ENCODE peak calls at places on chromosomes 12 and 14, in four cellular contexts. J is lower lobe of right lung, X is brain microvascular endothelial cell, P is fibroblast of lung. K is an unnamed sample.

GRCh38 chr12:131775124-131775903 is 52.9 kb upstream of the MMP17 start:
- DNase-seq in X (no peak), P (no peak), J (no peak), K (no peak)

GRCh38 chr14:103593577-103593976 is 30.8 kb downstream of the COA8 start:
- DNase-seq in J (no peak), X (no peak), P (no peak), K (no peak)

GRCh38 chr12:46754550-46754949 is 71.2 kb downstream of the SLC38A4 start:
- DNase-seq in P (no peak), X (no peak), J (no peak), K (no peak)

GRCh38 chr14:23434488-23435219 is 806 bp downstream of the MYH7 start:
- DNase-seq in J (no peak), P (no peak), X (no peak), K (no peak)

GRCh38 chr14:39179042-39179441 is 4.0 kb downstream of the PNN start:
- DNase-seq in P (no peak), J (no peak), X (no peak), K (no peak)

GRCh38 chr12:1885605-1886245 is 32.7 kb downstream of the CACNA2D4 start:
- DNase-seq in X (no peak), J (no peak), P (no peak), K (no peak)

GRCh38 chr12:89901319-89901718 is 192.7 kb upstream of the ATP2B1 start:
- DNase-seq in J (no peak), X (no peak), P (no peak), K (no peak)

GRCh38 chr12:23556661-23557060 is 392.8 kb downstream of the SOX5 start:
- DNase-seq in P (no peak), J (no peak), X (no peak), K (no peak)

GRCh38 chr14:101301011-101301410 is 260.3 kb upstream of the DIO3 start:
- DNase-seq in X (no peak), P (no peak), J (no peak), K (no peak)

GRCh38 chr12:116333402-116333801 is 55.9 kb upstream of the MED13L start:
- DNase-seq in X (no peak), P (no peak), J (no peak), K (no peak)

GRCh38 chr12:116339062-116339461 is 61.6 kb upstream of the MED13L start:
- DNase-seq in P (no peak), J (peak; percentile 55), X (no peak), K (no peak)

GRCh38 chr12:116337312-116337711 is 59.8 kb upstream of the MED13L start:
- DNase-seq in P (no peak), X (no peak), J (no peak), K (no peak)

GRCh38 chr12:116338064-116338872 is 60.8 kb upstream of the MED13L start:
- DNase-seq in X (no peak), P (no peak), J (no peak), K (no peak)

DNA sequence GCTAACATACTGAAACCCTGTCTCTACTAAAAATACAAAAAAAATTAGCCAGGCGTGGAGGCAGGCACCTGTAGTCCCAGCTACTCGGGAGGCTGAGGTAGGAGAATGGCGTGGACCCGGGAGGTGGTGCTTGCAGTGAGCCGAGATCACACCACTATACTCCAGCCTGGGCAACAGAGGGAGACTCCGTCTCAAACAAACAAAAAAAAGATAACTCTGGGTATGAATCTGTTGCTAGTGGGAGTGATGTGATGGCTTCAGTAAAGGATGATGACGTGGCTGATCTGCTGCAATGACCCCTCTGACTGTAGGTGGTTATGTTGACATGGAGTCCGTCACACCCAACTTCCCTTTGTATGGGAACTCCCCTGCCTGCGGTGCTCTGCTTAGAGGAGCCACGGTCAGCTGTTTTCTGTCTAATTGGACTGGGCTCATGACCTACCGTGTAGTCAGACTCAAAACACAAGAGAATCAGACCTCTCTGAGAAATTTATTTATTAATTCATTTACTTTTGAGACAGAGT is 59.1 kb upstream of the MED13L start:
- DNase-seq in J (peak; percentile 58), P (peak; percentile 50), X (peak; percentile 15), K (no peak)
- TF ChIP-seq CTCF in J (no peak), P (no peak), X (no peak), K (no peak)

DNA sequence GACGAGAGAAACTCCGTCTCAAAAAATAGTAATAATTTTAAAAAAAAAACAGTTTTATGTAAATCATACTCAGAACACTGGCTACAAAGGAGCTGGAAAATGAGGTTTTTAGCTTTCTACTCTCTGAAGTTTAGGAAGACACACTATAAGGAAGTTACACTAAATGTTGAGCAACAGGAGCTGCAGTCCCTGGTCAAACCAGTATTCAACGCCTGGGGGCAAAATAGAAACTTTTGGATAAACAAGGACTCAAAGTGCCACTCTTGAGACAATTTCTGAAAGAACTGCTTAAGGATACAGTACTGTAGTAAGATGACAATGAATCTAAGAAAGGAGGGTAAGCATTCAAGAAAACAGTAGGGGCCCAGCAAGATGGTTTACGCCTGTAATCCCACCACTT is 29.3 kb downstream of the ACTR6 start:
- DNase-seq in J (no peak), X (no peak), P (no peak), K (no peak)
- H3K27ac ChIP-seq in J (no peak overlapping the region), X (no peak overlapping the region), P (no peak overlapping the region), K (no peak overlapping the region)

GRCh38 chr14:21993070-21993469 is 319.5 kb upstream of the OR4E1 start:
- DNase-seq in X (no peak), J (no peak), P (no peak), K (no peak)

GRCh38 chr14:21999400-21999799 is 325.8 kb upstream of the OR4E1 start:
- DNase-seq in J (no peak), X (no peak), P (no peak), K (no peak)

GRCh38 chr14:21993837-21994236 is 320.2 kb upstream of the OR4E1 start:
- DNase-seq in J (no peak), P (no peak), X (no peak), K (no peak)

GRCh38 chr14:21995332-21995731 is 321.7 kb upstream of the OR4E1 start:
- DNase-seq in P (no peak), J (no peak), X (no peak), K (no peak)

GRCh38 chr14:21997300-21997699 is 323.7 kb upstream of the OR4E1 start:
- DNase-seq in J (no peak), P (no peak), X (peak; percentile 20), K (peak; percentile 20)
- TF ChIP-seq CTCF in J (peak; percentile 12), P (peak; percentile 6), X (peak; percentile 45), K (no peak)

GRCh38 chr12:94405378-94406116 is 54.1 kb downstream of the CEP83 start:
- DNase-seq in J (no peak), P (peak; percentile 17), X (no peak), K (no peak)
- H3K27ac ChIP-seq in J (no peak overlapping the region), P (no peak overlapping the region), X (no peak overlapping the region), K (no peak overlapping the region)

GRCh38 chr14:99822166-99822527 is 28.9 kb downstream of the EML1 start:
- DNase-seq in P (peak; percentile 7), J (no peak), X (no peak), K (no peak)
- TF ChIP-seq CTCF in P (no peak), J (no peak), X (no peak), K (no peak)

GRCh38 chr14:65423986-65424385 is 11.5 kb downstream of the FUT8 start:
- DNase-seq in P (no peak), J (no peak), X (no peak), K (no peak)
- H3K27ac ChIP-seq in P (no peak overlapping the region), J (no peak overlapping the region), X (no peak overlapping the region), K (no peak overlapping the region)

GRCh38 chr14:90778468-90779255 is 37.6 kb downstream of the TTC7B start:
- DNase-seq in X (no peak), P (no peak), J (no peak), K (no peak)
- TF ChIP-seq CTCF in X (no peak), P (no peak), J (no peak), K (no peak)

DNA sequence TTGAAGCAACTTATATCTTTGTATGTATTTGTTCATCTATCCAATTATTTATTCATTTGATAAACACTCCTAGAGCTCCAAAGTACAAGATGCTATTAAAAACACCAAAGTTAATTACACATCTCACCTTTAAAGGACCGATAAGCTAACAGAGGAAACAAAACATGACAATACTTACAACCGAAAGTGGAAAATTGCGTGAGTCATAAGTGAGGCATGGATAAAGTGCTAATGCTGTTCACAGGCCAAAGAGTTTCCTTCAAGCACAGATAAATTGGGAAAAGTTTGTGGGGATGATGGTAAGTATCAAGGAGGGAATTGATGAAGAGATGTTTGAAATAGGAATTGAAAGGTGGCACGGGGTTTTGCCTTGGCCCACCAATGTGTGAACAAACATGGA is 172.8 kb upstream of the KITLG start:
- DNase-seq in P (no peak), X (peak; percentile 36), J (no peak), K (no peak)
- H3K27ac ChIP-seq in P (no peak overlapping the region), X (no peak overlapping the region), J (no peak overlapping the region), K (no peak overlapping the region)

K was measured in CD4-positive, alpha-beta T cell.